ENCODE peak calls at places on chromosomes 1 and 21, in six cellular contexts. One of them, this sample, is unnamed. For H3K9me3, the result is how much of the 10 kb centered on the place peaks cover.

GRCh38 chr21:33339135-33339534 is 14.4 kb downstream of the IFNAR1 start:
- DNase-seq in naive thymus-derived CD4-positive, alpha-beta T cell: no peak
- DNase-seq in endothelial cell of umbilical vein: no peak
- DNase-seq in tibial nerve: no peak
- DNase-seq in SJSA1: no peak
- DNase-seq in Karpas-422: peak
- DNase-seq in this sample: no peak

GRCh38 chr1:221294244-221294643 is 415.0 kb downstream of the HLX start:
- DNase-seq in tibial nerve: no peak
- DNase-seq in SJSA1: no peak
- DNase-seq in naive thymus-derived CD4-positive, alpha-beta T cell: no peak
- DNase-seq in Karpas-422: no peak
- DNase-seq in endothelial cell of umbilical vein: no peak
- DNase-seq in this sample: no peak

GRCh38 chr1:167095368-167095767 is 1.5 kb downstream of the STYXL2 start:
- DNase-seq in naive thymus-derived CD4-positive, alpha-beta T cell: no peak
- DNase-seq in SJSA1: no peak
- DNase-seq in Karpas-422: no peak
- DNase-seq in endothelial cell of umbilical vein: no peak
- DNase-seq in tibial nerve: no peak
- DNase-seq in this sample: no peak

GRCh38 chr1:32962248-32962896 is 2.2 kb downstream of the RNF19B start:
- DNase-seq in tibial nerve: no peak
- DNase-seq in naive thymus-derived CD4-positive, alpha-beta T cell: no peak
- DNase-seq in SJSA1: no peak
- DNase-seq in endothelial cell of umbilical vein: peak
- DNase-seq in Karpas-422: peak
- DNase-seq in this sample: peak

GRCh38 chr1:38559180-38559874 is 300.2 kb downstream of the RRAGC start:
- DNase-seq in tibial nerve: no peak
- DNase-seq in endothelial cell of umbilical vein: no peak
- DNase-seq in Karpas-422: no peak
- DNase-seq in SJSA1: no peak
- DNase-seq in naive thymus-derived CD4-positive, alpha-beta T cell: peak
- DNase-seq in this sample: peak

GRCh38 chr21:26683996-26684395 is 110.9 kb upstream of the CYYR1 start:
- DNase-seq in tibial nerve: no peak
- DNase-seq in naive thymus-derived CD4-positive, alpha-beta T cell: no peak
- DNase-seq in endothelial cell of umbilical vein: no peak
- DNase-seq in SJSA1: no peak
- DNase-seq in Karpas-422: no peak
- DNase-seq in this sample: no peak

GRCh38 chr21:44702973-44703730 is 6.2 kb downstream of the KRTAP10-12 start:
- DNase-seq in SJSA1: peak
- DNase-seq in Karpas-422: no peak
- DNase-seq in endothelial cell of umbilical vein: no peak
- DNase-seq in tibial nerve: no peak
- DNase-seq in naive thymus-derived CD4-positive, alpha-beta T cell: no peak
- DNase-seq in this sample: no peak

GRCh38 chr21:23963454-23963853 is 1643.8 kb downstream of the MRPL39 start:
- DNase-seq in tibial nerve: no peak
- DNase-seq in naive thymus-derived CD4-positive, alpha-beta T cell: no peak
- DNase-seq in Karpas-422: no peak
- DNase-seq in endothelial cell of umbilical vein: peak
- DNase-seq in SJSA1: no peak
- DNase-seq in this sample: no peak

GRCh38 chr1:201399352-201400126 is 415 bp upstream of the LAD1 start:
- DNase-seq in SJSA1: no peak
- DNase-seq in tibial nerve: no peak
- DNase-seq in naive thymus-derived CD4-positive, alpha-beta T cell: no peak
- DNase-seq in Karpas-422: no peak
- DNase-seq in endothelial cell of umbilical vein: no peak
- DNase-seq in this sample: peak

GRCh38 chr1:147630447-147630846 is 39.9 kb downstream of the ACP6 start:
- DNase-seq in naive thymus-derived CD4-positive, alpha-beta T cell: no peak
- DNase-seq in SJSA1: no peak
- DNase-seq in tibial nerve: no peak
- DNase-seq in Karpas-422: no peak
- DNase-seq in endothelial cell of umbilical vein: no peak
- DNase-seq in this sample: no peak

GRCh38 chr1:5915587-5916571 is 76.3 kb downstream of the NPHP4 start:
- DNase-seq in SJSA1: no peak
- DNase-seq in Karpas-422: peak
- DNase-seq in endothelial cell of umbilical vein: peak
- DNase-seq in naive thymus-derived CD4-positive, alpha-beta T cell: peak
- DNase-seq in tibial nerve: no peak
- DNase-seq in this sample: peak

GRCh38 chr1:32877211-32878110 is 6.7 kb upstream of the FNDC5 start:
- DNase-seq in tibial nerve: no peak
- DNase-seq in Karpas-422: no peak
- DNase-seq in naive thymus-derived CD4-positive, alpha-beta T cell: no peak
- DNase-seq in endothelial cell of umbilical vein: no peak
- DNase-seq in SJSA1: no peak
- DNase-seq in this sample: no peak

GRCh38 chr1:85577421-85578320 is 2.9 kb upstream of the CCN1 start:
- DNase-seq in tibial nerve: no peak
- DNase-seq in SJSA1: no peak
- DNase-seq in endothelial cell of umbilical vein: peak
- DNase-seq in naive thymus-derived CD4-positive, alpha-beta T cell: no peak
- DNase-seq in Karpas-422: no peak
- DNase-seq in this sample: peak

GRCh38 chr1:230186874-230187273 is 119.8 kb downstream of the GALNT2 start:
- DNase-seq in tibial nerve: no peak
- DNase-seq in naive thymus-derived CD4-positive, alpha-beta T cell: peak
- DNase-seq in Karpas-422: no peak
- DNase-seq in SJSA1: peak
- DNase-seq in endothelial cell of umbilical vein: no peak
- DNase-seq in this sample: no peak

GRCh38 chr1:218703836-218704235 is 358.7 kb downstream of the TGFB2 start:
- DNase-seq in endothelial cell of umbilical vein: no peak
- DNase-seq in SJSA1: no peak
- DNase-seq in naive thymus-derived CD4-positive, alpha-beta T cell: no peak
- DNase-seq in tibial nerve: no peak
- DNase-seq in Karpas-422: no peak
- DNase-seq in this sample: no peak

GRCh38 chr1:170131984-170132383 is 13.8 kb upstream of the NTMT2 start:
- DNase-seq in endothelial cell of umbilical vein: no peak
- DNase-seq in naive thymus-derived CD4-positive, alpha-beta T cell: no peak
- DNase-seq in Karpas-422: no peak
- DNase-seq in tibial nerve: no peak
- DNase-seq in SJSA1: no peak
- DNase-seq in this sample: no peak

GRCh38 chr1:9294910-9295636 is 2.4 kb downstream of the SPSB1 start:
- DNase-seq in endothelial cell of umbilical vein: peak
- DNase-seq in Karpas-422: no peak
- DNase-seq in naive thymus-derived CD4-positive, alpha-beta T cell: no peak
- DNase-seq in SJSA1: no peak
- DNase-seq in tibial nerve: no peak
- DNase-seq in this sample: peak

GRCh38 chr1:99850458-99850974 is 355 bp downstream of the AGL start:
- DNase-seq in SJSA1: no peak
- DNase-seq in naive thymus-derived CD4-positive, alpha-beta T cell: peak
- DNase-seq in tibial nerve: no peak
- DNase-seq in Karpas-422: peak
- DNase-seq in endothelial cell of umbilical vein: no peak
- DNase-seq in this sample: no peak

GRCh38 chr1:203534526-203534925 is 40.6 kb downstream of the OPTC start:
- DNase-seq in naive thymus-derived CD4-positive, alpha-beta T cell: no peak
- DNase-seq in endothelial cell of umbilical vein: no peak
- DNase-seq in tibial nerve: no peak
- DNase-seq in Karpas-422: no peak
- DNase-seq in SJSA1: peak
- DNase-seq in this sample: no peak

GRCh38 chr1:154703207-154703606 is 95.2 kb upstream of the ADAR start:
- DNase-seq in SJSA1: no peak
- DNase-seq in endothelial cell of umbilical vein: peak
- DNase-seq in tibial nerve: no peak
- DNase-seq in Karpas-422: no peak
- DNase-seq in naive thymus-derived CD4-positive, alpha-beta T cell: no peak
- DNase-seq in this sample: no peak

GRCh38 chr1:244329591-244330317 is 122.0 kb downstream of the ADSS2 start:
- DNase-seq in endothelial cell of umbilical vein: no peak
- DNase-seq in Karpas-422: peak
- DNase-seq in SJSA1: no peak
- DNase-seq in tibial nerve: no peak
- DNase-seq in naive thymus-derived CD4-positive, alpha-beta T cell: no peak
- DNase-seq in this sample: no peak

GRCh38 chr1:19057182-19057779 is 100.8 kb upstream of the IFFO2 start:
- DNase-seq in endothelial cell of umbilical vein: no peak
- DNase-seq in naive thymus-derived CD4-positive, alpha-beta T cell: no peak
- DNase-seq in Karpas-422: peak
- DNase-seq in SJSA1: no peak
- DNase-seq in tibial nerve: no peak
- DNase-seq in this sample: no peak

GRCh38 chr21:14863745-14864210 is 201.0 kb downstream of the NRIP1 start:
- DNase-seq in endothelial cell of umbilical vein: no peak
- DNase-seq in Karpas-422: no peak
- DNase-seq in tibial nerve: no peak
- DNase-seq in SJSA1: no peak
- DNase-seq in naive thymus-derived CD4-positive, alpha-beta T cell: no peak
- DNase-seq in this sample: peak

GRCh38 chr1:227759345-227760300 is 24.4 kb downstream of the SNAP47 start:
- DNase-seq in Karpas-422: no peak
- DNase-seq in tibial nerve: peak
- DNase-seq in endothelial cell of umbilical vein: peak
- DNase-seq in naive thymus-derived CD4-positive, alpha-beta T cell: no peak
- DNase-seq in SJSA1: peak
- DNase-seq in this sample: no peak

GRCh38 chr1:224697888-224698450 is 81.9 kb downstream of the CNIH3 start:
- DNase-seq in endothelial cell of umbilical vein: no peak
- DNase-seq in SJSA1: no peak
- DNase-seq in naive thymus-derived CD4-positive, alpha-beta T cell: no peak
- DNase-seq in Karpas-422: no peak
- DNase-seq in tibial nerve: no peak
- DNase-seq in this sample: no peak

DNA sequence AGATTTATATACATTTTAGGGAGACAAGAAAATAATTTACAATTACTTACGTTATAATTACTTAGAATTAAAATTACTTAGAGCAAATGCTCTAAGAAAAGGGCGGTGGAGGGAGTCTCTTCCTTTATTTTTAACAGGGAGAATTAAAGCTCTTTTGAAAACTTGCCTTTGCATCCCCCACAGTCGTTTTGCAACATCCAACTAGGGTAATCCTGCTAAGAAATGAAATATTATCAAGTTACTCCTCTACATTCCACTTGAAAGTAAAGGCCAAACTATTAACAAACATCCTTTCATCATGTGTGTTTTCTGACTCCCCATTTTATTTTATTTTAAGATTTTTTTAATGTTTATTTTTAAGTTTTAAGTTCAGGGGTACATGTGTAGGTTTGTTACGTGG is 1358.5 kb downstream of the NCAM2 start:
- DNase-seq in endothelial cell of umbilical vein: no peak
- DNase-seq in Karpas-422: no peak
- DNase-seq in tibial nerve: no peak
- DNase-seq in SJSA1: no peak
- DNase-seq in naive thymus-derived CD4-positive, alpha-beta T cell: no peak
- DNase-seq in this sample: no peak
- H3K9me3 ChIP-seq in endothelial cell of umbilical vein: under half
- H3K9me3 ChIP-seq in Karpas-422: under half
- H3K9me3 ChIP-seq in tibial nerve: under half
- H3K9me3 ChIP-seq in SJSA1: under half
- H3K9me3 ChIP-seq in naive thymus-derived CD4-positive, alpha-beta T cell: under half
- H3K9me3 ChIP-seq in this sample: under half

DNA sequence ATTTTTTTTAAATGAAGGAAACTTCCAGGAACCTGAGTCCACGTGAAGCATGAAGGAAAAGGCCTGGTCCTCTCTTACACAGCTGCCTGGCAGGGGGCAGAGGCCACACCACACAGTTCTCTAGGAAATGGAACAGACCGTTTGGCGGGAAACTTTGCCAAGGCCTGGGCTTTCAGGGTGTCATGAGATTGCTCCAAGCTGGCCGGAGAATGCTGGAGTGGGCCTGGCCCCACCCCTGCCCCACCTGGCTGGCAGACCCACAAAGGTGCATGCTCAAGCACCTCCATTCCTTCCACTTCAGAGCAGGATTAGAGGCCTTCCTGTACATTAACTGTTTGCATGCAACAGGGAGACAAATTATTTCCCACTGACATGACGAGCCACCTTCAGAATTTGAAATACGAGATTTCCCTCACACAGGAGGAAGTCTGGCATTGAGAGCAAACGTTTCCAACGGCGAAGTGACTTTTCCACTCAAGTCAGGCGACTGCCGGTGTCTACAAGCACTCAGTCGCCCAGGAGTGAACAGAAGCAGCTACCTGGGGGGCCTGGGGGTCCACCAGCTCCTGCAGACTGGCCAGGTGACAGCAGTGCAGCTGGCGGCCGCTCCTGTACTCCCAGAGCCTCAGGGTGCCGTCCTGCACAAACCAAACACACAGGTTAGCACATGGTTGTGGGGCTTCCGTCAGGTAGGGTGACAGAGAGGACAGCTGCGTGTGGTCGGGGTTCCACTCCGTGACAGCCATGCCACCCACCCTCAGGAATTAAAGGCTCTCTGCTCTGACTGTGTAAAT is 24.0 kb downstream of the WDR4 start:
- DNase-seq in endothelial cell of umbilical vein: no peak
- DNase-seq in SJSA1: no peak
- DNase-seq in naive thymus-derived CD4-positive, alpha-beta T cell: no peak
- DNase-seq in tibial nerve: no peak
- DNase-seq in Karpas-422: no peak
- DNase-seq in this sample: no peak
- H3K27ac ChIP-seq in endothelial cell of umbilical vein: no peak
- H3K27ac ChIP-seq in SJSA1: no peak
- H3K27ac ChIP-seq in naive thymus-derived CD4-positive, alpha-beta T cell: no peak
- H3K27ac ChIP-seq in tibial nerve: no peak
- H3K27ac ChIP-seq in Karpas-422: no peak
- H3K27ac ChIP-seq in this sample: no peak

GRCh38 chr1:160107512-160107911 is 8.0 kb upstream of the ATP1A2 start:
- DNase-seq in SJSA1: no peak
- DNase-seq in Karpas-422: no peak
- DNase-seq in naive thymus-derived CD4-positive, alpha-beta T cell: no peak
- DNase-seq in endothelial cell of umbilical vein: no peak
- DNase-seq in tibial nerve: no peak
- DNase-seq in this sample: no peak

GRCh38 chr1:160113407-160113806 is 2.2 kb upstream of the ATP1A2 start:
- DNase-seq in Karpas-422: no peak
- DNase-seq in SJSA1: no peak
- DNase-seq in naive thymus-derived CD4-positive, alpha-beta T cell: no peak
- DNase-seq in endothelial cell of umbilical vein: no peak
- DNase-seq in tibial nerve: no peak
- DNase-seq in this sample: no peak

GRCh38 chr1:160112370-160112769 is 3.2 kb upstream of the ATP1A2 start:
- DNase-seq in endothelial cell of umbilical vein: no peak
- DNase-seq in naive thymus-derived CD4-positive, alpha-beta T cell: no peak
- DNase-seq in SJSA1: no peak
- DNase-seq in tibial nerve: no peak
- DNase-seq in Karpas-422: no peak
- DNase-seq in this sample: no peak

GRCh38 chr1:160108888-160109662 is 6.5 kb upstream of the ATP1A2 start:
- DNase-seq in naive thymus-derived CD4-positive, alpha-beta T cell: peak
- DNase-seq in Karpas-422: peak
- DNase-seq in endothelial cell of umbilical vein: peak
- DNase-seq in SJSA1: no peak
- DNase-seq in tibial nerve: no peak
- DNase-seq in this sample: peak

GRCh38 chr1:160109686-160110085 is 5.9 kb upstream of the ATP1A2 start:
- DNase-seq in naive thymus-derived CD4-positive, alpha-beta T cell: no peak
- DNase-seq in Karpas-422: no peak
- DNase-seq in SJSA1: no peak
- DNase-seq in tibial nerve: no peak
- DNase-seq in endothelial cell of umbilical vein: no peak
- DNase-seq in this sample: no peak
- H3K9me3 ChIP-seq in naive thymus-derived CD4-positive, alpha-beta T cell: under half
- H3K9me3 ChIP-seq in Karpas-422: under half
- H3K9me3 ChIP-seq in SJSA1: under half
- H3K9me3 ChIP-seq in tibial nerve: under half
- H3K9me3 ChIP-seq in endothelial cell of umbilical vein: under half
- H3K9me3 ChIP-seq in this sample: under half

GRCh38 chr1:228849011-228849541 is 113.8 kb downstream of the RHOU start:
- DNase-seq in tibial nerve: no peak
- DNase-seq in SJSA1: no peak
- DNase-seq in naive thymus-derived CD4-positive, alpha-beta T cell: no peak
- DNase-seq in endothelial cell of umbilical vein: no peak
- DNase-seq in Karpas-422: no peak
- DNase-seq in this sample: peak
- H3K27ac ChIP-seq in tibial nerve: no peak
- H3K27ac ChIP-seq in SJSA1: no peak
- H3K27ac ChIP-seq in naive thymus-derived CD4-positive, alpha-beta T cell: no peak
- H3K27ac ChIP-seq in endothelial cell of umbilical vein: no peak
- H3K27ac ChIP-seq in Karpas-422: no peak
- H3K27ac ChIP-seq in this sample: peak

This sample was measured in small intestine.